ENCODE peak calls at places on chromosomes 13 and 19, in seven cellular contexts. One of them, this sample, is unnamed.

GRCh38 chr13:50910483-50910805 is 853 bp downstream of the RNASEH2B start:
- DNase-seq in myocyte: peak
- DNase-seq in A172: peak
- DNase-seq in germinal center: peak
- DNase-seq in GM20000: no peak
- DNase-seq in HT1080: no peak
- DNase-seq in AG04450: no peak
- DNase-seq in this sample: peak

GRCh38 chr19:51172223-51172622 is 30.1 kb downstream of the SIGLEC7 start:
- DNase-seq in myocyte: no peak
- DNase-seq in germinal center: no peak
- DNase-seq in HT1080: no peak
- DNase-seq in AG04450: no peak
- DNase-seq in A172: no peak
- DNase-seq in GM20000: no peak
- DNase-seq in this sample: no peak

GRCh38 chr13:59483441-59484116 is 680.1 kb downstream of the DIAPH3 start:
- DNase-seq in germinal center: no peak
- DNase-seq in AG04450: no peak
- DNase-seq in HT1080: no peak
- DNase-seq in myocyte: no peak
- DNase-seq in A172: no peak
- DNase-seq in GM20000: no peak
- DNase-seq in this sample: no peak

GRCh38 chr19:37654118-37654517 is 1.1 kb downstream of the ZFP30 start:
- DNase-seq in A172: no peak
- DNase-seq in GM20000: no peak
- DNase-seq in myocyte: peak
- DNase-seq in AG04450: no peak
- DNase-seq in HT1080: no peak
- DNase-seq in germinal center: peak
- DNase-seq in this sample: peak

GRCh38 chr13:94950303-94950702 is 238.0 kb upstream of the SOX21 start:
- DNase-seq in myocyte: no peak
- DNase-seq in germinal center: no peak
- DNase-seq in A172: no peak
- DNase-seq in HT1080: no peak
- DNase-seq in GM20000: no peak
- DNase-seq in AG04450: no peak
- DNase-seq in this sample: no peak

GRCh38 chr13:94813920-94814500 is 101.7 kb upstream of the SOX21 start:
- DNase-seq in myocyte: no peak
- DNase-seq in HT1080: no peak
- DNase-seq in germinal center: no peak
- DNase-seq in GM20000: peak
- DNase-seq in A172: no peak
- DNase-seq in AG04450: no peak
- DNase-seq in this sample: peak

GRCh38 chr13:97139704-97140103 is 82.4 kb upstream of the MBNL2 start:
- DNase-seq in GM20000: no peak
- DNase-seq in AG04450: no peak
- DNase-seq in germinal center: no peak
- DNase-seq in HT1080: no peak
- DNase-seq in A172: no peak
- DNase-seq in myocyte: peak
- DNase-seq in this sample: no peak

GRCh38 chr19:1618157-1619093 is 13.2 kb upstream of the UQCR11 start:
- DNase-seq in GM20000: peak
- DNase-seq in myocyte: peak
- DNase-seq in AG04450: no peak
- DNase-seq in A172: peak
- DNase-seq in germinal center: peak
- DNase-seq in HT1080: peak
- DNase-seq in this sample: no peak

GRCh38 chr13:40777166-40777956 is 6.4 kb upstream of the MRPS31 start:
- DNase-seq in A172: peak
- DNase-seq in myocyte: peak
- DNase-seq in HT1080: peak
- DNase-seq in AG04450: no peak
- DNase-seq in GM20000: peak
- DNase-seq in germinal center: peak
- DNase-seq in this sample: peak

GRCh38 chr19:48390188-48391099 is 907 bp downstream of the KDELR1 start:
- DNase-seq in AG04450: no peak
- DNase-seq in A172: peak
- DNase-seq in GM20000: peak
- DNase-seq in HT1080: peak
- DNase-seq in germinal center: peak
- DNase-seq in myocyte: peak
- DNase-seq in this sample: peak

GRCh38 chr19:4319067-4319718 is 14.8 kb downstream of the FSD1 start:
- DNase-seq in A172: no peak
- DNase-seq in AG04450: no peak
- DNase-seq in germinal center: no peak
- DNase-seq in HT1080: no peak
- DNase-seq in myocyte: no peak
- DNase-seq in GM20000: no peak
- DNase-seq in this sample: no peak

GRCh38 chr19:23525265-23525862 is 130.1 kb upstream of the ZNF91 start:
- DNase-seq in myocyte: no peak
- DNase-seq in HT1080: no peak
- DNase-seq in germinal center: no peak
- DNase-seq in GM20000: no peak
- DNase-seq in A172: no peak
- DNase-seq in AG04450: no peak
- DNase-seq in this sample: no peak

GRCh38 chr13:80131204-80131603 is 209.7 kb downstream of the SPRY2 start:
- DNase-seq in GM20000: no peak
- DNase-seq in AG04450: no peak
- DNase-seq in germinal center: no peak
- DNase-seq in myocyte: peak
- DNase-seq in A172: peak
- DNase-seq in HT1080: peak
- DNase-seq in this sample: no peak

GRCh38 chr13:30113531-30113930 is 193.8 kb downstream of the KATNAL1 start:
- DNase-seq in GM20000: no peak
- DNase-seq in germinal center: no peak
- DNase-seq in A172: no peak
- DNase-seq in AG04450: no peak
- DNase-seq in HT1080: no peak
- DNase-seq in myocyte: no peak
- DNase-seq in this sample: peak

GRCh38 chr13:95226476-95226875 is 74.8 kb downstream of the ABCC4 start:
- DNase-seq in AG04450: no peak
- DNase-seq in germinal center: no peak
- DNase-seq in HT1080: no peak
- DNase-seq in GM20000: no peak
- DNase-seq in myocyte: no peak
- DNase-seq in A172: no peak
- DNase-seq in this sample: no peak

GRCh38 chr19:50555033-50555432 is 13.2 kb downstream of the LRRC4B start:
- DNase-seq in HT1080: no peak
- DNase-seq in AG04450: no peak
- DNase-seq in germinal center: no peak
- DNase-seq in GM20000: no peak
- DNase-seq in myocyte: no peak
- DNase-seq in A172: no peak
- DNase-seq in this sample: no peak

GRCh38 chr13:59345316-59345715 is 818.4 kb downstream of the DIAPH3 start:
- DNase-seq in myocyte: no peak
- DNase-seq in germinal center: no peak
- DNase-seq in A172: no peak
- DNase-seq in HT1080: peak
- DNase-seq in AG04450: no peak
- DNase-seq in GM20000: no peak
- DNase-seq in this sample: no peak

GRCh38 chr19:4597278-4597974 is 37.9 kb upstream of the SEMA6B start:
- DNase-seq in A172: no peak
- DNase-seq in germinal center: no peak
- DNase-seq in GM20000: no peak
- DNase-seq in HT1080: no peak
- DNase-seq in AG04450: no peak
- DNase-seq in myocyte: peak
- DNase-seq in this sample: no peak

GRCh38 chr13:45538382-45538781 is 73.6 kb downstream of the COG3 start:
- DNase-seq in GM20000: no peak
- DNase-seq in HT1080: no peak
- DNase-seq in AG04450: no peak
- DNase-seq in germinal center: no peak
- DNase-seq in A172: no peak
- DNase-seq in myocyte: no peak
- DNase-seq in this sample: no peak

GRCh38 chr19:14158276-14159023 is 22.1 kb upstream of the ASF1B start:
- DNase-seq in germinal center: no peak
- DNase-seq in GM20000: no peak
- DNase-seq in HT1080: no peak
- DNase-seq in A172: no peak
- DNase-seq in myocyte: no peak
- DNase-seq in AG04450: no peak
- DNase-seq in this sample: no peak

GRCh38 chr19:50050406-50051223 is 24.8 kb downstream of the ZNF473 start:
- DNase-seq in myocyte: peak
- DNase-seq in A172: peak
- DNase-seq in AG04450: peak
- DNase-seq in GM20000: peak
- DNase-seq in germinal center: peak
- DNase-seq in HT1080: no peak
- DNase-seq in this sample: peak

GRCh38 chr19:480016-480855 is 16.1 kb upstream of the MADCAM1 start:
- DNase-seq in germinal center: no peak
- DNase-seq in myocyte: peak
- DNase-seq in AG04450: no peak
- DNase-seq in GM20000: no peak
- DNase-seq in HT1080: no peak
- DNase-seq in A172: no peak
- DNase-seq in this sample: no peak

GRCh38 chr19:11480081-11480926 is 542 bp downstream of the ELAVL3 start:
- DNase-seq in A172: no peak
- DNase-seq in AG04450: no peak
- DNase-seq in germinal center: no peak
- DNase-seq in HT1080: no peak
- DNase-seq in myocyte: no peak
- DNase-seq in GM20000: peak
- DNase-seq in this sample: no peak

GRCh38 chr13:113060557-113061270 is 44.9 kb upstream of the F7 start:
- DNase-seq in GM20000: no peak
- DNase-seq in A172: no peak
- DNase-seq in germinal center: no peak
- DNase-seq in myocyte: no peak
- DNase-seq in AG04450: no peak
- DNase-seq in HT1080: no peak
- DNase-seq in this sample: no peak

GRCh38 chr13:75670496-75670895 is 34.4 kb downstream of the LMO7 start:
- DNase-seq in HT1080: peak
- DNase-seq in AG04450: no peak
- DNase-seq in A172: no peak
- DNase-seq in myocyte: no peak
- DNase-seq in GM20000: no peak
- DNase-seq in germinal center: no peak
- DNase-seq in this sample: no peak

GRCh38 chr13:76385606-76386005 is 500.6 kb downstream of the KCTD12 start:
- DNase-seq in AG04450: no peak
- DNase-seq in germinal center: no peak
- DNase-seq in HT1080: no peak
- DNase-seq in GM20000: no peak
- DNase-seq in A172: no peak
- DNase-seq in myocyte: no peak
- DNase-seq in this sample: no peak

GRCh38 chr19:49677901-49678674 is 1.0 kb downstream of the PRMT1 start:
- DNase-seq in A172: peak
- DNase-seq in GM20000: peak
- DNase-seq in AG04450: no peak
- DNase-seq in HT1080: peak
- DNase-seq in myocyte: peak
- DNase-seq in germinal center: peak
- DNase-seq in this sample: peak

GRCh38 chr13:99357920-99358319 is 50.7 kb upstream of the GPR183 start:
- DNase-seq in A172: no peak
- DNase-seq in myocyte: no peak
- DNase-seq in GM20000: no peak
- DNase-seq in HT1080: no peak
- DNase-seq in germinal center: no peak
- DNase-seq in AG04450: no peak
- DNase-seq in this sample: no peak

GRCh38 chr19:8988204-8988603 is 22.0 kb downstream of the MUC16 start:
- DNase-seq in AG04450: no peak
- DNase-seq in myocyte: no peak
- DNase-seq in germinal center: no peak
- DNase-seq in GM20000: no peak
- DNase-seq in A172: no peak
- DNase-seq in HT1080: no peak
- DNase-seq in this sample: no peak

GRCh38 chr19:55178781-55179569 is 1.1 kb downstream of the SYT5 start:
- DNase-seq in myocyte: peak
- DNase-seq in AG04450: no peak
- DNase-seq in HT1080: peak
- DNase-seq in germinal center: peak
- DNase-seq in GM20000: peak
- DNase-seq in A172: peak
- DNase-seq in this sample: peak

GRCh38 chr13:103289661-103290060 is 223.4 kb upstream of the SLC10A2 start:
- DNase-seq in AG04450: no peak
- DNase-seq in germinal center: no peak
- DNase-seq in HT1080: peak
- DNase-seq in myocyte: no peak
- DNase-seq in GM20000: no peak
- DNase-seq in A172: no peak
- DNase-seq in this sample: no peak

GRCh38 chr19:51128227-51128626 is 3.5 kb downstream of the SIGLEC9 start:
- DNase-seq in HT1080: no peak
- DNase-seq in A172: no peak
- DNase-seq in germinal center: no peak
- DNase-seq in AG04450: no peak
- DNase-seq in GM20000: no peak
- DNase-seq in myocyte: no peak
- DNase-seq in this sample: no peak

GRCh38 chr19:719636-720377 is 11.1 kb downstream of the PALM start:
- DNase-seq in myocyte: no peak
- DNase-seq in HT1080: no peak
- DNase-seq in A172: no peak
- DNase-seq in GM20000: peak
- DNase-seq in AG04450: no peak
- DNase-seq in germinal center: no peak
- DNase-seq in this sample: no peak

GRCh38 chr19:632228-633067 is 889 bp downstream of the POLRMT start:
- DNase-seq in AG04450: no peak
- DNase-seq in myocyte: peak
- DNase-seq in GM20000: peak
- DNase-seq in A172: peak
- DNase-seq in germinal center: peak
- DNase-seq in HT1080: peak
- DNase-seq in this sample: no peak

GRCh38 chr19:6828698-6829633 is 56.5 kb downstream of the VAV1 start:
- DNase-seq in A172: peak
- DNase-seq in AG04450: no peak
- DNase-seq in HT1080: peak
- DNase-seq in myocyte: no peak
- DNase-seq in GM20000: peak
- DNase-seq in germinal center: peak
- DNase-seq in this sample: no peak

GRCh38 chr19:29384676-29385075 is 141.1 kb upstream of the VSTM2B start:
- DNase-seq in myocyte: no peak
- DNase-seq in HT1080: no peak
- DNase-seq in germinal center: no peak
- DNase-seq in A172: no peak
- DNase-seq in GM20000: no peak
- DNase-seq in AG04450: no peak
- DNase-seq in this sample: no peak

GRCh38 chr19:15265849-15266248 is 33.6 kb upstream of the EPHX3 start:
- DNase-seq in myocyte: peak
- DNase-seq in germinal center: no peak
- DNase-seq in AG04450: peak
- DNase-seq in HT1080: peak
- DNase-seq in A172: peak
- DNase-seq in GM20000: no peak
- DNase-seq in this sample: peak

GRCh38 chr19:47419789-47420188 is 462 bp upstream of the MEIS3 start:
- DNase-seq in germinal center: no peak
- DNase-seq in HT1080: no peak
- DNase-seq in A172: no peak
- DNase-seq in GM20000: no peak
- DNase-seq in AG04450: no peak
- DNase-seq in myocyte: no peak
- DNase-seq in this sample: no peak